ENCODE peak calls at places on chromosomes 12 and 14, in five cellular contexts. D is Kasumi-1; Y is amniotic stem cell; N is activated CD8-positive, alpha-beta T cell treated with anti-CD3 and anti-CD28 coated beads, Interleukin-2, amount 10 ng/mL, durations not matched to agents 7 days and 5 days; K is stimulated activated CD8-positive, alpha-beta memory T cell treated with anti-CD3 and anti-CD28 coated beads, Interleukin-15, amount 100 ng/mL, for 4 hours. R is an unnamed sample.

GRCh38 chr14:63867926-63868921 is 15.4 kb downstream of the SYNE2 start:
- DNase-seq in D (no peak), Y (no peak), N (no peak), K (no peak), R (no peak)

GRCh38 chr12:65649126-65649525 is 175.2 kb upstream of the HMGA2 start:
- DNase-seq in D (no peak), Y (peak; percentile 87), N (no peak), K (no peak), R (no peak)

GRCh38 chr12:69880566-69880965 is 55.5 kb downstream of the MYRFL start:
- DNase-seq in D (peak; percentile 14), Y (no peak), N (no peak), K (no peak), R (no peak)

GRCh38 chr12:121774968-121775474 is 18.5 kb downstream of the RHOF start:
- DNase-seq in D (no peak), Y (no peak), N (no peak), K (no peak), R (no peak)

GRCh38 chr12:26434299-26434915 is 239.0 kb downstream of the SSPN start:
- DNase-seq in D (peak; percentile 82), Y (peak; percentile 3), N (no peak), K (no peak), R (no peak)

GRCh38 chr12:14972816-14973215 is at the start of gene PDE6H:
- DNase-seq in D (no peak), Y (no peak), N (no peak), K (no peak), R (no peak)

GRCh38 chr14:105465209-105466031 is 9.2 kb upstream of the CRIP2 start:
- DNase-seq in D (no peak), Y (no peak), N (no peak), K (no peak), R (no peak)

GRCh38 chr12:115491851-115492250 is 785.6 kb downstream of the MED13L start:
- DNase-seq in D (no peak), Y (no peak), N (no peak), K (no peak), R (no peak)

GRCh38 chr14:33103966-33104365 is 165.3 kb downstream of the NPAS3 start:
- DNase-seq in D (no peak), Y (no peak), N (no peak), K (no peak), R (no peak)